ENCODE peak calls at places on chromosomes 16 and 17, in eight cellular contexts. J is naive thymus-derived CD4-positive, alpha-beta T cell; C is testis; K is H9; W is heart right ventricle; L is thoracic aorta; I is brain microvascular endothelial cell; V is breast epithelium. N is an unnamed sample.

GRCh38 chr17:66302761-66303626 is 581 bp downstream of the PRKCA start:
- DNase-seq in J (peak), C (peak), K (peak), W (peak), L (peak), I (peak), V (peak), N (peak)

GRCh38 chr16:10572611-10573010 is 7.8 kb downstream of the EMP2 start:
- DNase-seq in J (no peak), C (no peak), K (no peak), W (no peak), L (no peak), I (no peak), V (no peak), N (no peak)

GRCh38 chr17:1532836-1533602 is 16.6 kb upstream of the INPP5K start:
- DNase-seq in J (peak), C (peak), K (peak), W (no peak), L (no peak), I (no peak), V (no peak), N (no peak)

GRCh38 chr17:63434951-63435571 is 11.0 kb downstream of the CYB561 start:
- DNase-seq in J (peak), C (peak), K (peak), W (peak), L (peak), I (no peak), V (peak), N (peak)

GRCh38 chr16:67666032-67666537 is 465 bp downstream of the ENKD1 start:
- DNase-seq in J (no peak), C (no peak), K (peak), W (peak), L (no peak), I (no peak), V (no peak), N (no peak)

GRCh38 chr17:72609501-72609900 is 483.0 kb downstream of the SLC39A11 start:
- DNase-seq in J (no peak), C (no peak), K (no peak), W (no peak), L (no peak), I (peak), V (no peak), N (no peak)

GRCh38 chr16:53068423-53068833 is 13.6 kb downstream of the CHD9 start:
- DNase-seq in J (no peak), C (no peak), K (no peak), W (no peak), L (no peak), I (no peak), V (no peak), N (no peak)

GRCh38 chr16:25256821-25257503 is 683 bp downstream of the ZKSCAN2 start:
- DNase-seq in J (peak), C (no peak), K (peak), W (no peak), L (no peak), I (peak), V (no peak), N (peak)

GRCh38 chr16:29899516-29900101 is at the start of gene SEZ6L2:
- DNase-seq in J (no peak), C (peak), K (peak), W (peak), L (no peak), I (peak), V (peak), N (peak)

GRCh38 chr17:75558666-75559530 is 28.7 kb upstream of the MYO15B start:
- DNase-seq in J (no peak), C (no peak), K (no peak), W (no peak), L (no peak), I (no peak), V (no peak), N (no peak)
- H3K27ac ChIP-seq in J (no peak), C (no peak), K (no peak), W (no peak), L (no peak), I (no peak), V (peak), N (no peak)

DNA sequence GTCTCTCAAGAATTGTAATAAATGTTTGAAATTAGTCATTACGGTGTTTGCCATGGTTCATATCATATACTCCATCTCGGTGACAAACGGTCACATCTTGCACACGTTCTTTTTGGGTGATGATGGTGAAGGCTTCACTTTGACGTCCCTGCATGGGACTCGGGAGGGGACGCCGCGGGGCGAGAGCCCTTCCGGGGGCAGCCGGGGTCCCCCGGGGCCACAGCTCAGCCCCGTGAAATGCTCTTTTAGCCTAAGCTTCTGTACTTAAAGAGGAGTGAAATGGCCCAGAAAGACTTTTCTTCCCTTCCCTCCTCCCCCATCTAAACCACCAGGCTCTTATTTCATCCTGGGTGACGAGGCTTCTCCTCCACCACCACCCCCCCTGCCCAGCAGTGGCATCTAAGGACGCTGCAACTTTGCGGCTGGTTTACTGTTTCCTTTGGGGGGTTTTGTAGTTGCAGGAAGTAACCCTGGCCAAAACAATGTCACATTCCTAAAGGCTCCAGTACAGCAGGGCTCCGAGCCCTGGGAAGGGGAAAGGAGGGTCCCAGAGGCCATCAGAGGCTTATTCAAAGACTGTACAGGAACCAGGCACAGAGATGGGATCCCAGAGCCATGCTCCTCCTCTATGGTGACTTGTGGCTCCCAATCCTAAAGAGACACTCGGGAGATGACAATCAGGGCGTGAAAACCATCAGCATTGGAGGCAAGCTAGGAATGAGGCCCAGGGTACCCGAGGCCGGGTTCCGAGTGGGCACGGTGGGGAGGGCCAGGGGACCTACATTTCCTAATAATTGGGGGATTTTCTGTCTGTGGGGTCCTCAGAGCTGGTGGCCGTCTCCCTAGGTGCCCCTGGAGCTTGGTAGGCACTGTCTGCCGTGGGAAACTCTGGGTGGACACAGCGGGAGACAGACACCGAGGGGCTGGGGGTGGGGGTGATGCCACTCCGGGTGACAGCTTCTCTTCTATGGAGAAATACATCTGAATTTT is 312.8 kb upstream of the TNRC6C start:
- DNase-seq in J (peak), C (no peak), K (peak), W (no peak), L (no peak), I (peak), V (no peak), N (no peak)
- H3K27ac ChIP-seq in J (peak), C (no peak), K (no peak), W (no peak), L (no peak), I (no peak), V (no peak), N (no peak)

GRCh38 chr17:43703630-43704029 is 41.9 kb upstream of the MEOX1 start:
- DNase-seq in J (no peak), C (no peak), K (no peak), W (no peak), L (no peak), I (no peak), V (no peak), N (no peak)
- H3K27ac ChIP-seq in J (no peak), C (no peak), K (no peak), W (no peak), L (no peak), I (no peak), V (no peak), N (no peak)

GRCh38 chr16:15034266-15035162 is 21.4 kb downstream of the NTAN1 start:
- DNase-seq in J (no peak), C (no peak), K (no peak), W (peak), L (no peak), I (no peak), V (no peak), N (no peak)

GRCh38 chr16:15031179-15031578 is 24.7 kb downstream of the NTAN1 start:
- DNase-seq in J (no peak), C (no peak), K (peak), W (no peak), L (no peak), I (no peak), V (no peak), N (no peak)

GRCh38 chr16:15033309-15033707 is 22.6 kb downstream of the NTAN1 start:
- DNase-seq in J (no peak), C (no peak), K (peak), W (peak), L (no peak), I (no peak), V (no peak), N (no peak)

GRCh38 chr16:15032547-15033308 is 23.1 kb downstream of the NTAN1 start:
- DNase-seq in J (peak), C (no peak), K (peak), W (no peak), L (no peak), I (peak), V (no peak), N (no peak)

DNA sequence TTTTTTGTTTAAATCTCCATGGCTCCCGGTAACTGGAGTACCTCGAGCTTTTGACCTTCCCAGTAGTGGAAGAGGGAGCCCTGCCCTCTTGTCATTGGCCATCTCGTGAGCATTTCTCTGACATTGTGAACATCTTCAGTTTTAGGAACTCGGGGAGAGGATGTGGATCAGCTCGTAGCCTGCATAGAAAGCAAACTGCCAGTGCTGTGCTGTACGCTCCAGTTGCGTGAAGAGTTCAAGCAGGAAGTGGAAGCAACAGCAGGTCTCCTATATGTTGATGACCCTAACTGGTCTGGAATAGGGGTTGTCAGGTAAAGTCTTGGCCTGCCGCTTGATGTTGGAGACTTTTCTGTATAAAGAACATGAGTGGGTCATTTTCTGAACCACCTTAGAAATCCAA is 24.3 kb downstream of the NTAN1 start:
- DNase-seq in J (no peak), C (no peak), K (peak), W (no peak), L (no peak), I (no peak), V (no peak), N (no peak)
- H3K27ac ChIP-seq in J (no peak), C (no peak), K (no peak), W (no peak), L (no peak), I (no peak), V (no peak), N (no peak)

DNA sequence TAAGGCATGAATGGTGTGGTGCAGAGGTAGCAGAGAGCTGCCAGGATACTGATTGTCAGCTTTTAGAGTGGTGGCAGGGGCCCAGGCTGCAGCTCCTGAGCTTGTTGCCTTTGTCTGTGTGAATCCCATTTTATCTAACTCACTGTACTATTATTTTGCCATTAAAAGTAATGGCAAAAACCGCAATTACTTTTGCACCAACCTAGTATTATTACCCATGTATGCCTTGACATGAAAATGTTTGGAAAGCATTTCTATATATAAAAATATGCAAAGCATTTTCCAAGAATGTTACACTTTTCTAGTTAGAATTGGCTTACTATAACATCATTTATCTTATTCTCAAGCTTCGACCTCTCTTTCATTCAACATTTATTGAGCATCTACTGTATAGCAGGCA is 308.1 kb upstream of the MYOCD start:
- DNase-seq in J (no peak), C (no peak), K (no peak), W (no peak), L (no peak), I (no peak), V (no peak), N (no peak)
- H3K27ac ChIP-seq in J (no peak), C (no peak), K (no peak), W (no peak), L (no peak), I (no peak), V (no peak), N (no peak)

DNA sequence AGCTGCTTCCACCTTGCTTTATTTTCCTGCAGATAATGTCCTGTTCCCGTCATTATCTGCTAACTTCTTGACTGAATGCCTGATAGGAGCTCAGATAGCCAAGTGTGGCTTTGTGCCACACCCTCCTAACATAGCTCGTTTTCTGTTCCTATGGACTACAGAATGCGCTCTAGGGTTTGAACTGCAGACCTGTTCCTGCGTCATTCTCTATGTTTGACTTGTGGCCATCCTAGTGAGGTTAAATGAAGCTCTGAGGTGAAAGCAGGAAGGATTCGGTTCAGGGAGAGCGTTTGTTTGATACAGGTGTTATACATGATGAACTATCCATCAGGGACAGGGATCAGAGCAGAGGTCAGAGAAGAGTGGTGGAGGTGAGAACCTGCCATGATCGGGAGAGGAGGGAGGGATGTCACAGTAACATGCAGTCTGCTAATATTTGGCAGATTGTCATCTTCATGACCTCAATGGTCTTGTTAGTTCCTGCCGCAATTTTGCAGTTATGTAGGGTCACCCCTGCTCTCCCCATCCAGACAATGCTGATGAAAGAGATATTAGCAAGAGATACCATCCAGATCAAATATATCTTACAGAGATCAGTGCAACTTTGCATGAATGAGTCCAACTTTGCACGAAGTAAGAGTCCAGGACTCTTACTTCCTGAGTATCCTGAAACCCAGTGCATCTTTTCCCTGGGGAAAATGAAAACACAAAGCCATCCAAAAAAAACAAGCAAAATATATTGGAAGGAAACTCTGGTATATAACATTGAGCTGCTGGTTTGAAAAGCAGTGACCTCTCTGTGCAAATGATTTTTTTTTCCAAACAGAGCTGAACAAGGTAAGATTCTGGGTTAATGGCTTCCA is 32.8 kb downstream of the MPHOSPH6 start:
- DNase-seq in J (no peak), C (no peak), K (no peak), W (no peak), L (no peak), I (no peak), V (no peak), N (no peak)
- H3K27ac ChIP-seq in J (no peak), C (no peak), K (no peak), W (no peak), L (no peak), I (no peak), V (peak), N (no peak)

GRCh38 chr17:31493656-31494155 is 102.2 kb downstream of the RAB11FIP4 start:
- DNase-seq in J (no peak), C (no peak), K (no peak), W (no peak), L (no peak), I (no peak), V (no peak), N (no peak)
- H3K27ac ChIP-seq in J (peak), C (no peak), K (no peak), W (no peak), L (no peak), I (no peak), V (peak), N (no peak)

N was measured in prostate gland.